ENCODE peak calls at places on chromosomes 6 and 20, in five cellular contexts. V, U, K, C and Z are unnamed samples.

GRCh38 chr20:47949230-47949629 is 163.9 kb upstream of the SULF2 start:
- DNase-seq in V (no peak), U (no peak), K (no peak), C (no peak), Z (no peak)

GRCh38 chr6:105243487-105243886 is 63.7 kb upstream of the POPDC3 start:
- DNase-seq in V (no peak), U (no peak), K (no peak), C (no peak), Z (no peak)

GRCh38 chr6:38933426-38933825 is 115.2 kb upstream of the GLP1R start:
- DNase-seq in V (no peak), U (peak), K (no peak), C (no peak), Z (no peak)

GRCh38 chr20:43776691-43777090 is 49.9 kb upstream of the GTSF1L start:
- DNase-seq in V (no peak), U (no peak), K (no peak), C (no peak), Z (no peak)

GRCh38 chr6:152859225-152859624 is 108.6 kb downstream of the VIP start:
- DNase-seq in V (no peak), U (no peak), K (no peak), C (no peak), Z (no peak)

GRCh38 chr20:37917436-37917835 is 14.5 kb downstream of the VSTM2L start:
- DNase-seq in V (no peak), U (no peak), K (no peak), C (no peak), Z (no peak)

GRCh38 chr6:80540700-80541099 is 434.2 kb downstream of the BCKDHB start:
- DNase-seq in V (no peak), U (no peak), K (no peak), C (no peak), Z (no peak)

GRCh38 chr6:95203153-95203754 is 374.1 kb upstream of the MANEA start:
- DNase-seq in V (no peak), U (peak), K (no peak), C (no peak), Z (no peak)

GRCh38 chr20:50759678-50760077 is 28.3 kb downstream of the PARD6B start:
- DNase-seq in V (no peak), U (no peak), K (no peak), C (no peak), Z (no peak)

GRCh38 chr6:159836294-159837140 is 36.4 kb downstream of the PNLDC1 start:
- DNase-seq in V (peak), U (peak), K (peak), C (no peak), Z (no peak)